ENCODE peak calls at places on chromosome 3, in eight cellular contexts. One of them, this sample, is unnamed.

GRCh38 chr3:179289295-179289694 is 33.5 kb upstream of the ZNF639 start:
- DNase-seq in uterus: no peak
- DNase-seq in K562: no peak
- DNase-seq in stomach: no peak
- DNase-seq in lower lobe of right lung: no peak
- DNase-seq in heart right ventricle: no peak
- DNase-seq in A549: no peak
- DNase-seq in mammary epithelial cell: no peak
- DNase-seq in this sample: peak

GRCh38 chr3:172918165-172918564 is 167.6 kb downstream of the ECT2 start:
- DNase-seq in uterus: no peak
- DNase-seq in heart right ventricle: no peak
- DNase-seq in A549: no peak
- DNase-seq in stomach: no peak
- DNase-seq in K562: no peak
- DNase-seq in lower lobe of right lung: no peak
- DNase-seq in mammary epithelial cell: no peak
- DNase-seq in this sample: no peak

GRCh38 chr3:149339931-149340309 is 6.5 kb upstream of the TM4SF18 start:
- DNase-seq in lower lobe of right lung: peak
- DNase-seq in heart right ventricle: peak
- DNase-seq in A549: peak
- DNase-seq in mammary epithelial cell: peak
- DNase-seq in uterus: peak
- DNase-seq in K562: no peak
- DNase-seq in stomach: peak
- DNase-seq in this sample: no peak

GRCh38 chr3:154334973-154335420 is 10.7 kb upstream of the DHX36 start:
- DNase-seq in uterus: no peak
- DNase-seq in mammary epithelial cell: peak
- DNase-seq in lower lobe of right lung: no peak
- DNase-seq in K562: peak
- DNase-seq in heart right ventricle: no peak
- DNase-seq in A549: peak
- DNase-seq in stomach: no peak
- DNase-seq in this sample: no peak

GRCh38 chr3:17054301-17054700 is 169.5 kb downstream of the PLCL2 start:
- DNase-seq in heart right ventricle: no peak
- DNase-seq in uterus: no peak
- DNase-seq in mammary epithelial cell: no peak
- DNase-seq in lower lobe of right lung: no peak
- DNase-seq in A549: no peak
- DNase-seq in stomach: no peak
- DNase-seq in K562: no peak
- DNase-seq in this sample: no peak

GRCh38 chr3:10470120-10470665 is 35.2 kb downstream of the ATP2B2 start:
- DNase-seq in stomach: no peak
- DNase-seq in heart right ventricle: no peak
- DNase-seq in K562: no peak
- DNase-seq in mammary epithelial cell: no peak
- DNase-seq in A549: no peak
- DNase-seq in uterus: no peak
- DNase-seq in lower lobe of right lung: no peak
- DNase-seq in this sample: no peak

GRCh38 chr3:169627789-169628188 is 35.7 kb downstream of the MECOM start:
- DNase-seq in A549: no peak
- DNase-seq in heart right ventricle: no peak
- DNase-seq in uterus: no peak
- DNase-seq in mammary epithelial cell: no peak
- DNase-seq in stomach: peak
- DNase-seq in lower lobe of right lung: peak
- DNase-seq in K562: no peak
- DNase-seq in this sample: no peak

GRCh38 chr3:47412842-47413520 is 32.2 kb downstream of the PTPN23 start:
- DNase-seq in heart right ventricle: no peak
- DNase-seq in mammary epithelial cell: no peak
- DNase-seq in lower lobe of right lung: no peak
- DNase-seq in A549: no peak
- DNase-seq in K562: peak
- DNase-seq in stomach: no peak
- DNase-seq in uterus: no peak
- DNase-seq in this sample: no peak

GRCh38 chr3:70816346-70816745 is 503.9 kb upstream of the MDFIC2 start:
- DNase-seq in stomach: no peak
- DNase-seq in lower lobe of right lung: no peak
- DNase-seq in heart right ventricle: no peak
- DNase-seq in K562: no peak
- DNase-seq in mammary epithelial cell: no peak
- DNase-seq in A549: no peak
- DNase-seq in uterus: no peak
- DNase-seq in this sample: no peak

GRCh38 chr3:151156618-151157216 is 46.3 kb downstream of the GPR171 start:
- DNase-seq in uterus: no peak
- DNase-seq in mammary epithelial cell: peak
- DNase-seq in K562: peak
- DNase-seq in heart right ventricle: no peak
- DNase-seq in A549: peak
- DNase-seq in stomach: no peak
- DNase-seq in lower lobe of right lung: no peak
- DNase-seq in this sample: peak

GRCh38 chr3:170338690-170339340 is 18.7 kb upstream of the SKIL start:
- DNase-seq in heart right ventricle: no peak
- DNase-seq in uterus: no peak
- DNase-seq in stomach: no peak
- DNase-seq in lower lobe of right lung: no peak
- DNase-seq in K562: no peak
- DNase-seq in A549: no peak
- DNase-seq in mammary epithelial cell: no peak
- DNase-seq in this sample: no peak

GRCh38 chr3:46284981-46285683 is 42.9 kb downstream of the CCR3 start:
- DNase-seq in mammary epithelial cell: peak
- DNase-seq in lower lobe of right lung: no peak
- DNase-seq in heart right ventricle: no peak
- DNase-seq in K562: no peak
- DNase-seq in A549: no peak
- DNase-seq in stomach: no peak
- DNase-seq in uterus: no peak
- DNase-seq in this sample: no peak

GRCh38 chr3:11581237-11582122 is 62.2 kb downstream of the VGLL4 start:
- DNase-seq in mammary epithelial cell: peak
- DNase-seq in K562: no peak
- DNase-seq in heart right ventricle: no peak
- DNase-seq in uterus: peak
- DNase-seq in A549: no peak
- DNase-seq in lower lobe of right lung: no peak
- DNase-seq in stomach: no peak
- DNase-seq in this sample: no peak

GRCh38 chr3:42443819-42444436 is 33.5 kb upstream of the LYZL4 start:
- DNase-seq in stomach: peak
- DNase-seq in heart right ventricle: peak
- DNase-seq in lower lobe of right lung: peak
- DNase-seq in mammary epithelial cell: peak
- DNase-seq in A549: peak
- DNase-seq in uterus: peak
- DNase-seq in K562: peak
- DNase-seq in this sample: peak

GRCh38 chr3:17207979-17208378 is 323.2 kb downstream of the PLCL2 start:
- DNase-seq in uterus: no peak
- DNase-seq in A549: no peak
- DNase-seq in lower lobe of right lung: no peak
- DNase-seq in K562: no peak
- DNase-seq in heart right ventricle: no peak
- DNase-seq in stomach: no peak
- DNase-seq in mammary epithelial cell: no peak
- DNase-seq in this sample: no peak

DNA sequence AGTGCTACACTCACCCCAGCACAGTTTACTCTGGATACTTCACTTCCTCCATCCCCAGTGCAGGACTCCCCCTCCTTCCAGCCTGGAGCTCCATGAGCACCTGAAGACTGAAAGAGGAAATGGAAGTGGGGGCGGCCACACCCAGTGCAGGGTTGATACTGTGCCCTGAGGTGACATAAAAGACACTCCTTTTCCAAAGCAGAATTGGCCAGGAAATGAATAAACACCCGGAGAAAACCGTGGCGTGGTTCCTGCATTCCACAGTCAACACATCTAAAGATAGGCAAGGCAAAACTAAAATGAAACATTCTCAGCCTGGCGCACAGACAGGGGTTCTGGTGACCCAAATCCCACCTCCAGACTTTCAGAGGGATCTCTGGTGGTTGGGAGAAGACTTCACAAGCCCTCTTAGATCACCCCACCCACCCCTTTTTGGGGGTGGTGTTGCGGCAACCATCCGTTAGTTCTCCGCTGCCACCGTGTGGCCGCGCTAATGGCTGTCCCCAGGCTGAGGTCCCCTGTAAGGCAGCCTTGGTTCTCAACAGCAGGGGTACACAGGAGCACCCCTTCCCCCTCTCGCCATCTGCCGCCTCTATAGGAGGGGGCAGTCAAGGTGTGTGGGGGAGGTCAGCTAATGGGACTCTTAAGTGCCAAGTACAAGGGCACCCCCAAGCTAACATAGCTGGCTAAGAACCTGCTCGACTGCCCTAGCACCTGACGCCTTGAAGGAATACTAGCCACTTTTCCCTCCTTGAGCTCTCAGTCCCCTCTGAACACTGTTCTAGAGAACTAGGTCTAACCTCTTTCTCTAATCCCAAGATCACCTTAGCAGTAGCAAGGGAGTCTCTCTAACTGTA is 2.6 kb upstream of the MST1R start:
- DNase-seq in lower lobe of right lung: peak
- DNase-seq in K562: peak
- DNase-seq in heart right ventricle: peak
- DNase-seq in stomach: peak
- DNase-seq in A549: peak
- DNase-seq in uterus: peak
- DNase-seq in mammary epithelial cell: peak
- DNase-seq in this sample: peak
- H3K4me3 ChIP-seq in lower lobe of right lung: peak
- H3K4me3 ChIP-seq in K562: peak
- H3K4me3 ChIP-seq in heart right ventricle: peak
- H3K4me3 ChIP-seq in stomach: peak
- H3K4me3 ChIP-seq in A549: peak
- H3K4me3 ChIP-seq in uterus: no peak
- H3K4me3 ChIP-seq in mammary epithelial cell: peak
- H3K4me3 ChIP-seq in this sample: no peak

GRCh38 chr3:22966349-22966748 is 236.8 kb upstream of the UBE2E2 start:
- DNase-seq in mammary epithelial cell: no peak
- DNase-seq in uterus: no peak
- DNase-seq in lower lobe of right lung: no peak
- DNase-seq in heart right ventricle: no peak
- DNase-seq in K562: no peak
- DNase-seq in A549: no peak
- DNase-seq in stomach: no peak
- DNase-seq in this sample: no peak

GRCh38 chr3:22959593-22959992 is 243.5 kb upstream of the UBE2E2 start:
- DNase-seq in A549: no peak
- DNase-seq in heart right ventricle: no peak
- DNase-seq in mammary epithelial cell: no peak
- DNase-seq in stomach: no peak
- DNase-seq in K562: no peak
- DNase-seq in lower lobe of right lung: no peak
- DNase-seq in uterus: no peak
- DNase-seq in this sample: no peak

GRCh38 chr3:22962244-22962643 is 240.9 kb upstream of the UBE2E2 start:
- DNase-seq in mammary epithelial cell: no peak
- DNase-seq in lower lobe of right lung: no peak
- DNase-seq in uterus: no peak
- DNase-seq in stomach: no peak
- DNase-seq in heart right ventricle: no peak
- DNase-seq in K562: no peak
- DNase-seq in A549: no peak
- DNase-seq in this sample: no peak

DNA sequence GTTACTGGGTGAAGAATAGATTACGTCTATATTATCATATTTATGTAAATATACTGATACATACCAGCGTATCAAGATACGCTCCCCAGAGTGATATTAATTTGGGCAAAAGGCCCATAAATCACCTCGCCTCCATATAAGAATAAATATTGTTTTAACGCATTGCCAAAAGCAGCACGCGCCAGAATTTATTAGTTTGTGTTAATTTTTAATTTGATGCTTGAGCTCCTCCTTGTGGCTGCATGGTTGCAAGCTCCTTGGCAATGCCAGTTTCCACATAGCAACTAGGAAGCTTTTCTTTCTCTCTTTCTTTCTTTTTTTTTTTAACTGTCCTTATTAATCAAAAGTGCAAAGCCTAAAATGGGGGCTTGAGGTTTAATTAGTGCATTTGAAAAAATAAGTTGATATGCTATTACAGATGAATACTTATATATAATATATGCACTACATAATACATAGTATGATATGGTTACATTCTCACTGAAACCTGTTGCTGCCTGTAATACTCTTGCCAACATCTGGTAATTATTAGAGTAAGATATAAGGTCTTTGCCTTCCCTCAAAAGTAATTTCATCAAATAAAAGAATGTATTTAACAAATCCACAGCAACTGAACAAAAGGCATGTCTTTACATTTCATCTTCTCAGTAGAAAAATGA is 242.7 kb upstream of the UBE2E2 start:
- DNase-seq in heart right ventricle: no peak
- DNase-seq in lower lobe of right lung: no peak
- DNase-seq in stomach: peak
- DNase-seq in K562: no peak
- DNase-seq in mammary epithelial cell: peak
- DNase-seq in uterus: peak
- DNase-seq in A549: peak
- DNase-seq in this sample: peak
- TF ChIP-seq CTCF in heart right ventricle: peak
- TF ChIP-seq CTCF in lower lobe of right lung: peak
- TF ChIP-seq CTCF in stomach: no peak
- TF ChIP-seq CTCF in K562: peak
- TF ChIP-seq CTCF in mammary epithelial cell: peak
- TF ChIP-seq CTCF in uterus: peak
- TF ChIP-seq CTCF in A549: peak
- TF ChIP-seq CTCF in this sample: peak

DNA sequence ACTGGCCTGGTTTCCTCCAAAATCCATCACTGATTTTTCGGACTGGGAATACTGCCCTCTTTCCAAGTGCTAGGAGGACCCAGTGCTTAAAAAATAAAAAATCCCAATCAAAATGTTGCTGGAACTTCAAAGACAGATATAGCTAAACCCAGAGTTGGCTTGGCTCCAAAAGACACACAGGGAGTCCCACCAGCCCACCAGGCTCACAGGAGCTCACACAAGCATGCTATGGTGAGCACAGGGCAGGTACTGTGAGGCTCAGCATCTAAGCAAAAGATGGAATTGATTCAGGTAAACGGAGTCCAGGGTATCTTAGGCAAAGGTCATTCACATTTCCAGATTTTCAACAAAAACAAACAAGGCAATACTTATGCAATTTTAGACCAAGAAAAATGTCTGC is 3.7 kb downstream of the TRANK1 start:
- DNase-seq in heart right ventricle: no peak
- DNase-seq in lower lobe of right lung: no peak
- DNase-seq in mammary epithelial cell: no peak
- DNase-seq in stomach: no peak
- DNase-seq in K562: no peak
- DNase-seq in A549: no peak
- DNase-seq in uterus: no peak
- DNase-seq in this sample: no peak
- H3K27ac ChIP-seq in heart right ventricle: no peak
- H3K27ac ChIP-seq in lower lobe of right lung: no peak
- H3K27ac ChIP-seq in mammary epithelial cell: no peak
- H3K27ac ChIP-seq in stomach: no peak
- H3K27ac ChIP-seq in K562: peak
- H3K27ac ChIP-seq in A549: no peak
- H3K27ac ChIP-seq in uterus: no peak
- H3K27ac ChIP-seq in this sample: no peak

GRCh38 chr3:111837112-111837511 is 22.0 kb upstream of the PHLDB2 start:
- DNase-seq in stomach: no peak
- DNase-seq in A549: no peak
- DNase-seq in heart right ventricle: no peak
- DNase-seq in uterus: no peak
- DNase-seq in lower lobe of right lung: no peak
- DNase-seq in K562: no peak
- DNase-seq in mammary epithelial cell: no peak
- DNase-seq in this sample: no peak
- H3K4me3 ChIP-seq in stomach: no peak
- H3K4me3 ChIP-seq in A549: no peak
- H3K4me3 ChIP-seq in heart right ventricle: no peak
- H3K4me3 ChIP-seq in uterus: no peak
- H3K4me3 ChIP-seq in lower lobe of right lung: no peak
- H3K4me3 ChIP-seq in K562: no peak
- H3K4me3 ChIP-seq in mammary epithelial cell: no peak
- H3K4me3 ChIP-seq in this sample: no peak

This sample was measured in WERI-Rb-1.